ENCODE peak calls at places on chromosome 14, in four cellular contexts. One of them, this sample, is unnamed.

GRCh38 chr14:58899317-58899713 is 261.6 kb downstream of the DACT1 start:
- DNase-seq in PC-9: no peak
- DNase-seq in neuronal stem cell: no peak
- DNase-seq in IMR-90: peak
- DNase-seq in this sample: peak

GRCh38 chr14:76473381-76474263 is 97.7 kb downstream of the ESRRB start:
- DNase-seq in IMR-90: peak
- DNase-seq in PC-9: no peak
- DNase-seq in neuronal stem cell: no peak
- DNase-seq in this sample: no peak

GRCh38 chr14:51453869-51454268 is 197.8 kb upstream of the FRMD6 start:
- DNase-seq in neuronal stem cell: no peak
- DNase-seq in PC-9: peak
- DNase-seq in IMR-90: no peak
- DNase-seq in this sample: peak

GRCh38 chr14:69719501-69719951 is 47.4 kb upstream of the SRSF5 start:
- DNase-seq in IMR-90: peak
- DNase-seq in neuronal stem cell: no peak
- DNase-seq in PC-9: no peak
- DNase-seq in this sample: peak

GRCh38 chr14:22305563-22306127 is 283.4 kb downstream of the DAD1 start:
- DNase-seq in PC-9: no peak
- DNase-seq in IMR-90: peak
- DNase-seq in neuronal stem cell: no peak
- DNase-seq in this sample: no peak

GRCh38 chr14:105184461-105184860 is 3.3 kb upstream of the NUDT14 start:
- DNase-seq in neuronal stem cell: no peak
- DNase-seq in IMR-90: no peak
- DNase-seq in PC-9: no peak
- DNase-seq in this sample: no peak

GRCh38 chr14:97177635-97178034 is 380.5 kb downstream of the VRK1 start:
- DNase-seq in PC-9: no peak
- DNase-seq in neuronal stem cell: no peak
- DNase-seq in IMR-90: no peak
- DNase-seq in this sample: peak

GRCh38 chr14:20455355-20456300 is 602 bp downstream of the APEX1 start:
- DNase-seq in IMR-90: peak
- DNase-seq in PC-9: no peak
- DNase-seq in neuronal stem cell: no peak
- DNase-seq in this sample: peak

GRCh38 chr14:95388699-95389098 is 69.0 kb upstream of the CLMN start:
- DNase-seq in PC-9: no peak
- DNase-seq in neuronal stem cell: no peak
- DNase-seq in IMR-90: no peak
- DNase-seq in this sample: peak

GRCh38 chr14:96104469-96105057 is 65.4 kb downstream of the C14orf132 start:
- DNase-seq in PC-9: peak
- DNase-seq in IMR-90: peak
- DNase-seq in neuronal stem cell: no peak
- DNase-seq in this sample: peak

GRCh38 chr14:32682219-32682618 is 256.5 kb upstream of the NPAS3 start:
- DNase-seq in IMR-90: no peak
- DNase-seq in PC-9: no peak
- DNase-seq in neuronal stem cell: no peak
- DNase-seq in this sample: no peak
- H3K4me2 ChIP-seq in IMR-90: no peak
- H3K4me2 ChIP-seq in PC-9: no peak
- H3K4me2 ChIP-seq in neuronal stem cell: no peak
- H3K4me2 ChIP-seq in this sample: no peak

GRCh38 chr14:90692826-90693225 is 123.4 kb downstream of the TTC7B start:
- DNase-seq in IMR-90: peak
- DNase-seq in neuronal stem cell: no peak
- DNase-seq in PC-9: no peak
- DNase-seq in this sample: no peak

GRCh38 chr14:90687680-90688079 is 128.6 kb downstream of the TTC7B start:
- DNase-seq in PC-9: no peak
- DNase-seq in IMR-90: no peak
- DNase-seq in neuronal stem cell: no peak
- DNase-seq in this sample: no peak

GRCh38 chr14:90693413-90693812 is 122.8 kb downstream of the TTC7B start:
- DNase-seq in PC-9: no peak
- DNase-seq in neuronal stem cell: no peak
- DNase-seq in IMR-90: no peak
- DNase-seq in this sample: no peak

GRCh38 chr14:90692061-90692460 is 124.2 kb downstream of the TTC7B start:
- DNase-seq in IMR-90: peak
- DNase-seq in PC-9: no peak
- DNase-seq in neuronal stem cell: no peak
- DNase-seq in this sample: peak

GRCh38 chr14:90691627-90692026 is 124.6 kb downstream of the TTC7B start:
- DNase-seq in IMR-90: no peak
- DNase-seq in PC-9: no peak
- DNase-seq in neuronal stem cell: no peak
- DNase-seq in this sample: no peak
- H3K4me2 ChIP-seq in IMR-90: no peak
- H3K4me2 ChIP-seq in PC-9: no peak
- H3K4me2 ChIP-seq in neuronal stem cell: no peak
- H3K4me2 ChIP-seq in this sample: no peak

GRCh38 chr14:31400031-31400638 is 20.2 kb downstream of the HEATR5A start:
- DNase-seq in neuronal stem cell: no peak
- DNase-seq in IMR-90: no peak
- DNase-seq in PC-9: no peak
- DNase-seq in this sample: no peak
- H3K4me2 ChIP-seq in neuronal stem cell: no peak
- H3K4me2 ChIP-seq in IMR-90: no peak
- H3K4me2 ChIP-seq in PC-9: no peak
- H3K4me2 ChIP-seq in this sample: no peak

GRCh38 chr14:49972840-49973239 is 80.0 kb downstream of the ARF6 start:
- DNase-seq in PC-9: peak
- DNase-seq in neuronal stem cell: no peak
- DNase-seq in IMR-90: peak
- DNase-seq in this sample: peak
- H3K4me2 ChIP-seq in PC-9: peak
- H3K4me2 ChIP-seq in neuronal stem cell: no peak
- H3K4me2 ChIP-seq in IMR-90: peak
- H3K4me2 ChIP-seq in this sample: peak

DNA sequence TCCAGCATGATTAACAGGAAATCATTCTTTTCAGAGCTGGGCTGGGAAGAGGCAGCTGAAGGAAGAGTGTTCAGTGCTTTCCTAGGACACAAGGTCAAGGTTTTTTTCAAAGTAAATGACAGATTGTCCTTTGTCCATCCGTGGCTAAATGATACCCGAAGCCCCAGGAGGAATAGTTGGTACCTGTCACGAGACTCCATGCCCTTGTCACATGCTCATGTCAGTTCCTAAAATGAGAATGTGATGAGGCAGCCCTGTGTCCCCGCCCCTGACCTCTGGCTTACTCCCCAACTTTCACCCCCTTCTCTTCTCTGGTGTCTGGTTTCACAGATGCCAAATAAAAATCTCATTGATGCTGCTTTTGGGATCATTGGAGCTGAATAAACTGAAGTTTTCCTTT is 65.2 kb downstream of the PPP1R36 start:
- DNase-seq in PC-9: no peak
- DNase-seq in IMR-90: no peak
- DNase-seq in neuronal stem cell: no peak
- DNase-seq in this sample: no peak
- H3K4me2 ChIP-seq in PC-9: peak
- H3K4me2 ChIP-seq in IMR-90: no peak
- H3K4me2 ChIP-seq in neuronal stem cell: no peak
- H3K4me2 ChIP-seq in this sample: no peak

This sample was measured in GM23248.